ENCODE peak calls at places on chromosomes 12 and 14, in nine cellular contexts. One of them, this sample, is unnamed.

GRCh38 chr12:113649256-113649830 is 177.7 kb upstream of the LHX5 start:
- DNase-seq in cardiac muscle cell: no peak
- DNase-seq in stomach: no peak
- DNase-seq in ELF-1: peak; percentile 57
- DNase-seq in posterior vena cava: no peak
- DNase-seq in H1: no peak
- DNase-seq in T-helper 17 cell: no peak
- DNase-seq in GM23248: no peak
- DNase-seq in GM10248: no peak
- DNase-seq in this sample: no peak

GRCh38 chr12:15562263-15562662 is 226.9 kb downstream of the EPS8 start:
- DNase-seq in cardiac muscle cell: no peak
- DNase-seq in stomach: no peak
- DNase-seq in ELF-1: no peak
- DNase-seq in posterior vena cava: no peak
- DNase-seq in H1: no peak
- DNase-seq in T-helper 17 cell: no peak
- DNase-seq in GM23248: no peak
- DNase-seq in GM10248: no peak
- DNase-seq in this sample: no peak

GRCh38 chr14:96421236-96421635 is 29.3 kb downstream of the AK7 start:
- DNase-seq in cardiac muscle cell: peak; percentile 24
- DNase-seq in stomach: no peak
- DNase-seq in ELF-1: no peak
- DNase-seq in posterior vena cava: no peak
- DNase-seq in H1: no peak
- DNase-seq in T-helper 17 cell: no peak
- DNase-seq in GM23248: no peak
- DNase-seq in GM10248: no peak
- DNase-seq in this sample: no peak

GRCh38 chr14:105876158-105876557 is 349.8 kb downstream of the TMEM121 start:
- DNase-seq in cardiac muscle cell: no peak
- DNase-seq in stomach: peak; percentile 11
- DNase-seq in ELF-1: no peak
- DNase-seq in posterior vena cava: peak; percentile 36
- DNase-seq in H1: no peak
- DNase-seq in T-helper 17 cell: peak; percentile 1
- DNase-seq in GM23248: no peak
- DNase-seq in GM10248: no peak
- DNase-seq in this sample: no peak

GRCh38 chr12:50060120-50060468 is 2.7 kb downstream of the ASIC1 start:
- DNase-seq in cardiac muscle cell: no peak
- DNase-seq in stomach: no peak
- DNase-seq in ELF-1: no peak
- DNase-seq in posterior vena cava: no peak
- DNase-seq in H1: no peak
- DNase-seq in T-helper 17 cell: no peak
- DNase-seq in GM23248: no peak
- DNase-seq in GM10248: no peak
- DNase-seq in this sample: no peak

GRCh38 chr14:81384900-81385299 is 15.2 kb downstream of the STON2 start:
- DNase-seq in cardiac muscle cell: peak; percentile 56
- DNase-seq in stomach: no peak
- DNase-seq in ELF-1: no peak
- DNase-seq in posterior vena cava: no peak
- DNase-seq in H1: no peak
- DNase-seq in T-helper 17 cell: no peak
- DNase-seq in GM23248: peak; percentile 20
- DNase-seq in GM10248: no peak
- DNase-seq in this sample: no peak

GRCh38 chr14:91062600-91062999 is 2.2 kb upstream of the RPS6KA5 start:
- DNase-seq in cardiac muscle cell: no peak
- DNase-seq in stomach: no peak
- DNase-seq in ELF-1: no peak
- DNase-seq in posterior vena cava: no peak
- DNase-seq in H1: no peak
- DNase-seq in T-helper 17 cell: no peak
- DNase-seq in GM23248: no peak
- DNase-seq in GM10248: no peak
- DNase-seq in this sample: no peak

GRCh38 chr14:60565211-60565610 is 56.3 kb downstream of the SIX6 start:
- DNase-seq in cardiac muscle cell: peak; percentile 81
- DNase-seq in stomach: no peak
- DNase-seq in ELF-1: no peak
- DNase-seq in posterior vena cava: no peak
- DNase-seq in H1: no peak
- DNase-seq in T-helper 17 cell: no peak
- DNase-seq in GM23248: peak; percentile 88
- DNase-seq in GM10248: no peak
- DNase-seq in this sample: no peak

GRCh38 chr12:24937553-24938244 is 11.2 kb downstream of the BCAT1 start:
- DNase-seq in cardiac muscle cell: no peak
- DNase-seq in stomach: no peak
- DNase-seq in ELF-1: no peak
- DNase-seq in posterior vena cava: no peak
- DNase-seq in H1: no peak
- DNase-seq in T-helper 17 cell: no peak
- DNase-seq in GM23248: peak; percentile 57
- DNase-seq in GM10248: no peak
- DNase-seq in this sample: no peak

GRCh38 chr12:10721654-10722501 is 1.2 kb downstream of the YBX3 start:
- DNase-seq in cardiac muscle cell: peak; percentile 98
- DNase-seq in stomach: peak; percentile 81
- DNase-seq in ELF-1: peak; percentile 71
- DNase-seq in posterior vena cava: peak; percentile 96
- DNase-seq in H1: peak; percentile 44
- DNase-seq in T-helper 17 cell: no peak
- DNase-seq in GM23248: peak; percentile 97
- DNase-seq in GM10248: peak; percentile 57
- DNase-seq in this sample: peak; percentile 29

GRCh38 chr14:102279688-102280348 is 25.1 kb downstream of the MOK start:
- DNase-seq in cardiac muscle cell: peak; percentile 97
- DNase-seq in stomach: no peak
- DNase-seq in ELF-1: peak; percentile 21
- DNase-seq in posterior vena cava: no peak
- DNase-seq in H1: no peak
- DNase-seq in T-helper 17 cell: no peak
- DNase-seq in GM23248: peak; percentile 98
- DNase-seq in GM10248: no peak
- DNase-seq in this sample: no peak

GRCh38 chr12:47935196-47935595 is 28.2 kb upstream of the TMEM106C start:
- DNase-seq in cardiac muscle cell: peak; percentile 91
- DNase-seq in stomach: peak; percentile 28
- DNase-seq in ELF-1: no peak
- DNase-seq in posterior vena cava: peak; percentile 81
- DNase-seq in H1: no peak
- DNase-seq in T-helper 17 cell: no peak
- DNase-seq in GM23248: peak; percentile 89
- DNase-seq in GM10248: no peak
- DNase-seq in this sample: no peak

GRCh38 chr14:54709444-54709843 is 142.5 kb downstream of the SAMD4A start:
- DNase-seq in cardiac muscle cell: no peak
- DNase-seq in stomach: no peak
- DNase-seq in ELF-1: no peak
- DNase-seq in posterior vena cava: no peak
- DNase-seq in H1: no peak
- DNase-seq in T-helper 17 cell: no peak
- DNase-seq in GM23248: no peak
- DNase-seq in GM10248: peak; percentile 53
- DNase-seq in this sample: no peak

GRCh38 chr12:121793836-121794531 is 496 bp upstream of the RHOF start:
- DNase-seq in cardiac muscle cell: peak; percentile 94
- DNase-seq in stomach: peak; percentile 94
- DNase-seq in ELF-1: peak; percentile 98
- DNase-seq in posterior vena cava: peak; percentile 98
- DNase-seq in H1: peak; percentile 98
- DNase-seq in T-helper 17 cell: peak; percentile 92
- DNase-seq in GM23248: peak; percentile 98
- DNase-seq in GM10248: peak; percentile 88
- DNase-seq in this sample: peak; percentile 96

GRCh38 chr14:56798447-56799326 is 11.6 kb downstream of the OTX2 start:
- DNase-seq in cardiac muscle cell: no peak
- DNase-seq in stomach: no peak
- DNase-seq in ELF-1: peak; percentile 74
- DNase-seq in posterior vena cava: no peak
- DNase-seq in H1: no peak
- DNase-seq in T-helper 17 cell: no peak
- DNase-seq in GM23248: no peak
- DNase-seq in GM10248: no peak
- DNase-seq in this sample: no peak

GRCh38 chr12:12880537-12880936 is 10.8 kb upstream of the GPRC5A start:
- DNase-seq in cardiac muscle cell: no peak
- DNase-seq in stomach: no peak
- DNase-seq in ELF-1: no peak
- DNase-seq in posterior vena cava: no peak
- DNase-seq in H1: no peak
- DNase-seq in T-helper 17 cell: no peak
- DNase-seq in GM23248: no peak
- DNase-seq in GM10248: no peak
- DNase-seq in this sample: no peak

GRCh38 chr12:92363295-92364146 is 217.9 kb upstream of the BTG1 start:
- DNase-seq in cardiac muscle cell: peak; percentile 48
- DNase-seq in stomach: no peak
- DNase-seq in ELF-1: peak; percentile 21
- DNase-seq in posterior vena cava: no peak
- DNase-seq in H1: no peak
- DNase-seq in T-helper 17 cell: peak; percentile 38
- DNase-seq in GM23248: peak; percentile 54
- DNase-seq in GM10248: peak; percentile 61
- DNase-seq in this sample: peak; percentile 38

GRCh38 chr12:52037248-52037861 is 13.9 kb upstream of the NR4A1 start:
- DNase-seq in cardiac muscle cell: peak; percentile 77
- DNase-seq in stomach: peak; percentile 54
- DNase-seq in ELF-1: peak; percentile 72
- DNase-seq in posterior vena cava: peak; percentile 96
- DNase-seq in H1: peak; percentile 75
- DNase-seq in T-helper 17 cell: no peak
- DNase-seq in GM23248: peak; percentile 81
- DNase-seq in GM10248: no peak
- DNase-seq in this sample: no peak

GRCh38 chr12:124053855-124054254 is 80.8 kb downstream of the ZNF664 start:
- DNase-seq in cardiac muscle cell: peak; percentile 89
- DNase-seq in stomach: peak; percentile 62
- DNase-seq in ELF-1: peak; percentile 82
- DNase-seq in posterior vena cava: no peak
- DNase-seq in H1: peak; percentile 61
- DNase-seq in T-helper 17 cell: no peak
- DNase-seq in GM23248: peak; percentile 71
- DNase-seq in GM10248: no peak
- DNase-seq in this sample: no peak

GRCh38 chr14:29937116-29937515 is 9.5 kb upstream of the PRKD1 start:
- DNase-seq in cardiac muscle cell: peak; percentile 8
- DNase-seq in stomach: no peak
- DNase-seq in ELF-1: no peak
- DNase-seq in posterior vena cava: no peak
- DNase-seq in H1: no peak
- DNase-seq in T-helper 17 cell: no peak
- DNase-seq in GM23248: peak; percentile 68
- DNase-seq in GM10248: no peak
- DNase-seq in this sample: no peak

GRCh38 chr12:65765436-65765813 is 58.9 kb upstream of the HMGA2 start:
- DNase-seq in cardiac muscle cell: peak; percentile 81
- DNase-seq in stomach: no peak
- DNase-seq in ELF-1: no peak
- DNase-seq in posterior vena cava: no peak
- DNase-seq in H1: no peak
- DNase-seq in T-helper 17 cell: no peak
- DNase-seq in GM23248: peak; percentile 58
- DNase-seq in GM10248: no peak
- DNase-seq in this sample: no peak

GRCh38 chr12:14948672-14949071 is 10.3 kb upstream of the ERP27 start:
- DNase-seq in cardiac muscle cell: peak; percentile 96
- DNase-seq in stomach: no peak
- DNase-seq in ELF-1: peak; percentile 52
- DNase-seq in posterior vena cava: no peak
- DNase-seq in H1: no peak
- DNase-seq in T-helper 17 cell: no peak
- DNase-seq in GM23248: peak; percentile 75
- DNase-seq in GM10248: peak; percentile 70
- DNase-seq in this sample: no peak

GRCh38 chr12:29709641-29710040 is 74.1 kb downstream of the TMTC1 start:
- DNase-seq in cardiac muscle cell: no peak
- DNase-seq in stomach: no peak
- DNase-seq in ELF-1: no peak
- DNase-seq in posterior vena cava: no peak
- DNase-seq in H1: no peak
- DNase-seq in T-helper 17 cell: no peak
- DNase-seq in GM23248: no peak
- DNase-seq in GM10248: no peak
- DNase-seq in this sample: no peak

GRCh38 chr12:93793983-93794382 is 116.8 kb downstream of the CRADD start:
- DNase-seq in cardiac muscle cell: peak; percentile 80
- DNase-seq in stomach: no peak
- DNase-seq in ELF-1: no peak
- DNase-seq in posterior vena cava: no peak
- DNase-seq in H1: no peak
- DNase-seq in T-helper 17 cell: no peak
- DNase-seq in GM23248: peak; percentile 77
- DNase-seq in GM10248: no peak
- DNase-seq in this sample: no peak

GRCh38 chr14:73461478-73462077 is 3.2 kb upstream of the NUMB start:
- DNase-seq in cardiac muscle cell: no peak
- DNase-seq in stomach: no peak
- DNase-seq in ELF-1: no peak
- DNase-seq in posterior vena cava: no peak
- DNase-seq in H1: no peak
- DNase-seq in T-helper 17 cell: no peak
- DNase-seq in GM23248: no peak
- DNase-seq in GM10248: no peak
- DNase-seq in this sample: no peak

GRCh38 chr12:122862872-122863701 is 27.8 kb downstream of the HIP1R start:
- DNase-seq in cardiac muscle cell: no peak
- DNase-seq in stomach: peak; percentile 77
- DNase-seq in ELF-1: peak; percentile 82
- DNase-seq in posterior vena cava: peak; percentile 72
- DNase-seq in H1: no peak
- DNase-seq in T-helper 17 cell: no peak
- DNase-seq in GM23248: no peak
- DNase-seq in GM10248: no peak
- DNase-seq in this sample: no peak

GRCh38 chr12:73629171-73629570 is 908.5 kb upstream of the ATXN7L3B start:
- DNase-seq in cardiac muscle cell: no peak
- DNase-seq in stomach: no peak
- DNase-seq in ELF-1: no peak
- DNase-seq in posterior vena cava: no peak
- DNase-seq in H1: no peak
- DNase-seq in T-helper 17 cell: no peak
- DNase-seq in GM23248: no peak
- DNase-seq in GM10248: no peak
- DNase-seq in this sample: no peak

GRCh38 chr12:113165521-113166450 is 16.3 kb downstream of the CFAP73 start:
- DNase-seq in cardiac muscle cell: no peak
- DNase-seq in stomach: no peak
- DNase-seq in ELF-1: peak; percentile 42
- DNase-seq in posterior vena cava: no peak
- DNase-seq in H1: no peak
- DNase-seq in T-helper 17 cell: no peak
- DNase-seq in GM23248: no peak
- DNase-seq in GM10248: no peak
- DNase-seq in this sample: no peak

GRCh38 chr12:75315518-75315917 is 14.6 kb downstream of the CAPS2 start:
- DNase-seq in cardiac muscle cell: peak; percentile 21
- DNase-seq in stomach: no peak
- DNase-seq in ELF-1: no peak
- DNase-seq in posterior vena cava: no peak
- DNase-seq in H1: no peak
- DNase-seq in T-helper 17 cell: no peak
- DNase-seq in GM23248: peak; percentile 62
- DNase-seq in GM10248: no peak
- DNase-seq in this sample: no peak

GRCh38 chr12:6067152-6067916 is 57.1 kb downstream of the VWF start:
- DNase-seq in cardiac muscle cell: peak; percentile 42
- DNase-seq in stomach: peak; percentile 40
- DNase-seq in ELF-1: peak; percentile 83
- DNase-seq in posterior vena cava: no peak
- DNase-seq in H1: peak; percentile 70
- DNase-seq in T-helper 17 cell: no peak
- DNase-seq in GM23248: peak; percentile 53
- DNase-seq in GM10248: no peak
- DNase-seq in this sample: no peak

GRCh38 chr12:94284859-94285258 is 136.5 kb downstream of the PLXNC1 start:
- DNase-seq in cardiac muscle cell: no peak
- DNase-seq in stomach: no peak
- DNase-seq in ELF-1: no peak
- DNase-seq in posterior vena cava: no peak
- DNase-seq in H1: no peak
- DNase-seq in T-helper 17 cell: no peak
- DNase-seq in GM23248: no peak
- DNase-seq in GM10248: no peak
- DNase-seq in this sample: no peak